ENCODE peak calls at places on chromosome 6, in four cellular contexts. Q is cardiac fibroblast, M is PC-3, L is A549. D is an unnamed sample.

GRCh38 chr6:72321741-72322140 is 300.1 kb upstream of the KCNQ5 start:
- DNase-seq in Q (peak; percentile 60), M (no peak), L (no peak), D (peak; percentile 66)

GRCh38 chr6:4637691-4638433 is 138.3 kb upstream of the CDYL start:
- DNase-seq in Q (peak; percentile 88), M (peak; percentile 69), L (no peak), D (peak; percentile 82)

GRCh38 chr6:127382413-127382812 is 39.0 kb upstream of the ECHDC1 start:
- DNase-seq in Q (no peak), M (no peak), L (no peak), D (no peak)

GRCh38 chr6:157449610-157450009 is 68.6 kb downstream of the ZDHHC14 start:
- DNase-seq in Q (no peak), M (no peak), L (no peak), D (no peak)

GRCh38 chr6:52221302-52221701 is 23.0 kb downstream of the IL17F start:
- DNase-seq in Q (no peak), M (no peak), L (no peak), D (no peak)

GRCh38 chr6:4582506-4582905 is 193.7 kb upstream of the CDYL start:
- DNase-seq in Q (peak; percentile 87), M (no peak), L (no peak), D (peak; percentile 74)

GRCh38 chr6:162119349-162119748 is 608.2 kb downstream of the PRKN start:
- DNase-seq in Q (peak; percentile 7), M (no peak), L (no peak), D (peak; percentile 60)

GRCh38 chr6:134123666-134124208 is 71.3 kb upstream of the SLC2A12 start:
- DNase-seq in Q (peak; percentile 90), M (peak; percentile 74), L (peak; percentile 19), D (peak; percentile 75)

GRCh38 chr6:38493929-38494547 is 145.7 kb downstream of the BTBD9 start:
- DNase-seq in Q (peak; percentile 86), M (peak; percentile 90), L (no peak), D (peak; percentile 76)

GRCh38 chr6:129936329-129937165 is 75.4 kb upstream of the TMEM244 start:
- DNase-seq in Q (peak; percentile 83), M (peak; percentile 77), L (peak; percentile 1), D (peak; percentile 84)

GRCh38 chr6:154397491-154398195 is 41.0 kb upstream of the IPCEF1 start:
- DNase-seq in Q (no peak), M (no peak), L (no peak), D (no peak)

GRCh38 chr6:136550045-136550329 is 235 bp downstream of the MAP7 start:
- DNase-seq in Q (no peak), M (no peak), L (peak; percentile 35), D (no peak)

GRCh38 chr6:168060521-168060931 is 18.5 kb downstream of the FRMD1 start:
- DNase-seq in Q (peak; percentile 38), M (peak; percentile 28), L (peak; percentile 13), D (peak; percentile 54)

GRCh38 chr6:92779758-92780157 is 639.6 kb downstream of the EPHA7 start:
- DNase-seq in Q (peak; percentile 26), M (peak; percentile 83), L (no peak), D (peak; percentile 27)

GRCh38 chr6:31771992-31772358 is 5.2 kb downstream of the VWA7 start:
- DNase-seq in Q (peak; percentile 38), M (no peak), L (no peak), D (peak; percentile 63)

GRCh38 chr6:34466242-34467185 is 638 bp downstream of the PACSIN1 start:
- DNase-seq in Q (no peak), M (no peak), L (no peak), D (no peak)

GRCh38 chr6:87473419-87473903 is 687 bp downstream of the SLC35A1 start:
- DNase-seq in Q (peak; percentile 61), M (peak; percentile 26), L (peak; percentile 46), D (peak; percentile 49)

GRCh38 chr6:141265748-141266647 is 866.7 kb upstream of the GJE1 start:
- DNase-seq in Q (peak; percentile 52), M (peak; percentile 52), L (no peak), D (peak; percentile 41)

GRCh38 chr6:134594881-134595280 is 277.0 kb upstream of the SGK1 start:
- DNase-seq in Q (no peak), M (no peak), L (no peak), D (no peak)

GRCh38 chr6:141321486-141322347 is 811.0 kb upstream of the GJE1 start:
- DNase-seq in Q (peak; percentile 37), M (no peak), L (no peak), D (peak; percentile 52)

GRCh38 chr6:107244742-107245470 is 129.6 kb upstream of the BEND3 start:
- DNase-seq in Q (no peak), M (no peak), L (no peak), D (no peak)

GRCh38 chr6:112879920-112880413 is 532.8 kb downstream of the RFPL4B start:
- DNase-seq in Q (no peak), M (no peak), L (no peak), D (peak; percentile 48)

GRCh38 chr6:68634503-68635411 is at the start of gene ADGRB3:
- DNase-seq in Q (peak; percentile 73), M (peak; percentile 51), L (peak; percentile 9), D (peak; percentile 46)

GRCh38 chr6:109237082-109237985 is 142.0 kb downstream of the CEP57L1 start:
- DNase-seq in Q (peak; percentile 73), M (peak; percentile 31), L (no peak), D (peak; percentile 88)

GRCh38 chr6:81331526-81331925 is 421.0 kb downstream of the TENT5A start:
- DNase-seq in Q (peak; percentile 66), M (peak; percentile 18), L (no peak), D (peak; percentile 52)

GRCh38 chr6:36368921-36369880 is 18.3 kb downstream of the ETV7 start:
- DNase-seq in Q (peak; percentile 85), M (no peak), L (no peak), D (peak; percentile 71)
- TF ChIP-seq CTCF in Q (no peak), M (no peak), L (no peak), D (no peak)

GRCh38 chr6:170136541-170137175 is 154.2 kb downstream of the DLL1 start:
- DNase-seq in Q (no peak), M (no peak), L (no peak), D (no peak)
- H3K4me3 ChIP-seq in Q (no peak overlapping the region), M (no peak overlapping the region), L (no peak overlapping the region), D (no peak overlapping the region)

GRCh38 chr6:1363729-1364572 is 25.4 kb upstream of the FOXF2 start:
- DNase-seq in Q (no peak), M (peak; percentile 16), L (no peak), D (peak; percentile 79)
- TF ChIP-seq CTCF in Q (no peak), M (peak; percentile 52), L (peak; percentile 30), D (peak; percentile 25)

DNA sequence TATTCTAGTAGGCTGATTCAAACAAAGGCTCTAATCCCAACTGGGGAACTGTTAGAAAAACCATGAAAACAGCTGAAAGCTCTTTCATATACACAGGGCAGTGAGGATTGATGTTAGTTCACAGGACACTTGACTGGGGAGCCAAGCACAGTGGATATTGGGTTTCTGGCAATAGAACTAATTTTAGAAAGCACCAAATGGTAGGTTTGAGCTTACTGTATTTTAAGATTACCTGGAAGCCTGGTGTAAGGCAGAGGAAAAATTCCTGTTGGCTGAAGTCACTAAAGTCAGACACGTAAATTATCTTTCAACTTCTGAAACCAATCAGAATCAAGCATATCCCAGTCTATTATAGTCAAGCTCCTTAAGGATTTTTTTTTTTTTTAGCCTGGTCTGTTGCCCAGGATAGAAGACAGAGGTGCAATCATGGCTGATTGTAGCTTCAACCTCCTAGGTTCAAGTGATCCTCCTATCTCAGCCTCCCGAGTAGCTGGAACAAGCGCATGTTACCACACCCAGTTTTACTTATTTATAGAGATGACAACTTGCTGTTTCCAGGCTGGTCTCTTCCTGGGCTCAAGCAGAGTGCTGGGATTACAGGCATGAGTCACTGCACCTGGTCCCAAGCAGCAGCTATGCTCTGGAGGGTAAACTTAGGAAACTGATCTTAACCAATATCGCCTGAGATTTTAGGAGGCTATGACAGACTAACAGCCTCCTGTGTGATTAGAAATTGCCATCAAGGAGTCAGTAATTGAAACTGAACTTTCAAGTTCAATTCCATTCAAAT is 32.5 kb upstream of the SYNCRIP start:
- DNase-seq in Q (peak; percentile 82), M (peak; percentile 65), L (no peak), D (peak; percentile 85)
- H3K4me3 ChIP-seq in Q (peak overlapping the region; percentile 89), M (peak overlapping the region; percentile 99), L (peak overlapping the region; percentile 97), D (peak overlapping the region; percentile 99)

GRCh38 chr6:28923318-28924102 is at the start of gene TRIM27:
- DNase-seq in Q (peak; percentile 82), M (peak; percentile 95), L (peak; percentile 75), D (peak; percentile 71)
- TF ChIP-seq CTCF in Q (no peak), M (no peak), L (no peak), D (no peak)

DNA sequence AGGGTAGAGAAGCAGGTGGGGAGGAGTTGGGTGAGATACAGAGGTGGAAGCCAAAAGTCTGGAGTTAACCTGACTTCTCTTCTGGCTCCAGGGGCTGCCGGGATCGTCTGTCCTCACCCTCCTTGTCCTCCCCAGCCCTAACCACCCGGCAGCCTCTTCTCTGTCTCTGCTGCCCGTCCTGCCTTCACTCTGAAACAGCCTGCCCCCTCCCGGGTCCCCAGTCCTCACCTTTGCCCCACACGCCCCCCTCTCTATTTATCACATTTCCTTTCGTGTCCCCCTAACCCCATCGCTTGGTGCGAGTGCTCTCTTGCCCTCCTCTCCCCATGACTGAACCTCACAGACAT is 5.7 kb downstream of the RING1 start:
- DNase-seq in Q (no peak), M (no peak), L (no peak), D (no peak)
- H3K4me3 ChIP-seq in Q (peak overlapping the region; percentile 59), M (no peak overlapping the region), L (no peak overlapping the region), D (peak overlapping the region; percentile 55)

GRCh38 chr6:20414711-20415110 is 13.0 kb downstream of the E2F3 start:
- DNase-seq in Q (no peak), M (no peak), L (no peak), D (no peak)
- TF ChIP-seq CTCF in Q (no peak), M (no peak), L (no peak), D (no peak)

GRCh38 chr6:90611543-90611864 is 24.6 kb upstream of the MAP3K7 start:
- DNase-seq in Q (no peak), M (no peak), L (no peak), D (no peak)

GRCh38 chr6:90610291-90610670 is 23.4 kb upstream of the MAP3K7 start:
- DNase-seq in Q (peak; percentile 24), M (no peak), L (no peak), D (no peak)

GRCh38 chr6:90604546-90604945 is 17.7 kb upstream of the MAP3K7 start:
- DNase-seq in Q (no peak), M (no peak), L (no peak), D (no peak)

GRCh38 chr6:90610671-90611542 is 24.0 kb upstream of the MAP3K7 start:
- DNase-seq in Q (peak; percentile 33), M (no peak), L (no peak), D (no peak)

GRCh38 chr6:90605749-90606344 is 19.0 kb upstream of the MAP3K7 start:
- DNase-seq in Q (no peak), M (no peak), L (no peak), D (no peak)
- H3K4me3 ChIP-seq in Q (no peak overlapping the region), M (no peak overlapping the region), L (no peak overlapping the region), D (no peak overlapping the region)

D was measured in fibroblast of mammary gland.